ENCODE peak calls at places on chromosome 14, in four cellular contexts. One of them, this sample, is unnamed. For H3K9me3, the result is how much of the 10 kb centered on the place peaks cover.

GRCh38 chr14:74949859-74950572 is 5.4 kb downstream of the PGF start:
- DNase-seq in psoas muscle: peak
- DNase-seq in OCI-LY7: no peak
- DNase-seq in HCT116: no peak
- DNase-seq in this sample: no peak

GRCh38 chr14:21768116-21768874 is 94.7 kb upstream of the OR4E1 start:
- DNase-seq in psoas muscle: no peak
- DNase-seq in OCI-LY7: peak
- DNase-seq in HCT116: peak
- DNase-seq in this sample: no peak

GRCh38 chr14:70013269-70013873 is 134.2 kb downstream of the SMOC1 start:
- DNase-seq in psoas muscle: no peak
- DNase-seq in OCI-LY7: peak
- DNase-seq in HCT116: peak
- DNase-seq in this sample: no peak

GRCh38 chr14:62158779-62159178 is 396.6 kb downstream of the SNAPC1 start:
- DNase-seq in psoas muscle: no peak
- DNase-seq in OCI-LY7: no peak
- DNase-seq in HCT116: no peak
- DNase-seq in this sample: no peak

GRCh38 chr14:44963775-44964380 is 1.9 kb downstream of the TOGARAM1 start:
- DNase-seq in psoas muscle: no peak
- DNase-seq in OCI-LY7: peak
- DNase-seq in HCT116: no peak
- DNase-seq in this sample: no peak

GRCh38 chr14:33786091-33786825 is 164.6 kb downstream of the EGLN3 start:
- DNase-seq in psoas muscle: no peak
- DNase-seq in OCI-LY7: no peak
- DNase-seq in HCT116: no peak
- DNase-seq in this sample: no peak

GRCh38 chr14:102827716-102828115 is 50.5 kb downstream of the TRAF3 start:
- DNase-seq in psoas muscle: no peak
- DNase-seq in OCI-LY7: no peak
- DNase-seq in HCT116: no peak
- DNase-seq in this sample: no peak

GRCh38 chr14:23033801-23034497 is 751 bp downstream of the PSMB5 start:
- DNase-seq in psoas muscle: no peak
- DNase-seq in OCI-LY7: no peak
- DNase-seq in HCT116: no peak
- DNase-seq in this sample: no peak

GRCh38 chr14:59261334-59261733 is 72.9 kb downstream of the DAAM1 start:
- DNase-seq in psoas muscle: no peak
- DNase-seq in OCI-LY7: no peak
- DNase-seq in HCT116: no peak
- DNase-seq in this sample: no peak

GRCh38 chr14:77531071-77531470 is 32.5 kb upstream of the ISM2 start:
- DNase-seq in psoas muscle: no peak
- DNase-seq in OCI-LY7: no peak
- DNase-seq in HCT116: no peak
- DNase-seq in this sample: no peak

GRCh38 chr14:35949933-35950332 is 123.8 kb downstream of the BRMS1L start:
- DNase-seq in psoas muscle: no peak
- DNase-seq in OCI-LY7: no peak
- DNase-seq in HCT116: no peak
- DNase-seq in this sample: no peak

GRCh38 chr14:105818712-105819005 is 292.3 kb downstream of the TMEM121 start:
- DNase-seq in psoas muscle: no peak
- DNase-seq in OCI-LY7: peak
- DNase-seq in HCT116: no peak
- DNase-seq in this sample: no peak

DNA sequence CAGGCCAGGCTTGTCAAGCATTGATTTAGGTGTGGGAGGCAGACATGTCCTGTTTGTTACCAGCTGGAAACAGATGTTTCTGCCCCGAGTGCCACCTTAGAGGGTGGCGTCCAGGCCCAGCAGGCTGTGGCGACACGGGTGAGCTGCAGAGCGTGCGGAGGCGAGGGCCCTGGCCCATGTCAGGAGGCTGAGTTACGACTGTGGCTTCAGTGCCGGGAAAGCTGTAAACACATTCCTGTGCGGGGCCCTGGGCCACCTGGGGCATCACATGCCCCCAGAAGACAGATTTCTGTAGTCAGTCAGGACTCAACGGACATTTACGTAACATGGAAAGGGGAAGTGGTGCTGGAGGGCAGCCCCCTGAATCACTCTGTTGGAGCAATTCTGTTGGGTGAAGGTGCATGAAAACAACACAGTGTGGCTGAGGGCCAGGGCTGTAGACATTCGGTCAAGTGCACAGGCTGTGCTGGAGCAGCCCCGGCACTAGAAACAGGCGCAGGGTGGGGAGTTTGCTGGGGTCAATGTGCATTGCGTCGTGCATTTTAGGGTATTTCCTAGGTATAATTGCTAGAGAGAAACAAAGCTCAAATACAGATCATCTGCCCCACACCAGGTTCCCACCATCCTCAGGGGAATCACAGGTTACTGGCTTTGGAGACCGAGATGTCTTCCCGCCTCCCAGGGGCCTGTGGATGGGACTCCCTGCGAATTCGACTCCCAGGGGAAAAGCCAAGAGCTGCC is 291.8 kb downstream of the TMEM121 start:
- DNase-seq in psoas muscle: no peak
- DNase-seq in OCI-LY7: peak
- DNase-seq in HCT116: no peak
- DNase-seq in this sample: no peak
- H3K9me3 ChIP-seq in psoas muscle: under half
- H3K9me3 ChIP-seq in OCI-LY7: under half
- H3K9me3 ChIP-seq in HCT116: under half
- H3K9me3 ChIP-seq in this sample: under half

DNA sequence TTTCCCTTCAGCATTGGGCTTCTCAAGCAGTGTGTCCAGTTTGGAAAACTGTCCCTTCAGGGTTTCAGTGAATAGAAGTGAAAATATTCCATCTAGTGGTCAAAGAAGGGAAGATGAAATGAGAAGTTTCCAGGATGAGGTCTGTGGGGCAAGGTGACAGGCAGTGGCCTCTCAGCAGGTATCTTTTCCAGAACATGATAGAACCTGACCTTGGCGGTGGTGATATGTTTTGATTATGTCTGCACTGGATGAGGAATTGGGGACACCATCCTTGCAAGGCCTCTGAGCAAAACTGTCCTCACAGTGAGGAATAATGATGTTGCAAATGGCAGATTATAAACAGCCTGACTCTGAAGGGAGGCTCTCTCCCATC is 4.7 kb downstream of the GPX2 start:
- DNase-seq in psoas muscle: no peak
- DNase-seq in OCI-LY7: no peak
- DNase-seq in HCT116: no peak
- DNase-seq in this sample: no peak
- H3K27ac ChIP-seq in psoas muscle: peak
- H3K27ac ChIP-seq in OCI-LY7: no peak
- H3K27ac ChIP-seq in HCT116: no peak
- H3K27ac ChIP-seq in this sample: no peak

DNA sequence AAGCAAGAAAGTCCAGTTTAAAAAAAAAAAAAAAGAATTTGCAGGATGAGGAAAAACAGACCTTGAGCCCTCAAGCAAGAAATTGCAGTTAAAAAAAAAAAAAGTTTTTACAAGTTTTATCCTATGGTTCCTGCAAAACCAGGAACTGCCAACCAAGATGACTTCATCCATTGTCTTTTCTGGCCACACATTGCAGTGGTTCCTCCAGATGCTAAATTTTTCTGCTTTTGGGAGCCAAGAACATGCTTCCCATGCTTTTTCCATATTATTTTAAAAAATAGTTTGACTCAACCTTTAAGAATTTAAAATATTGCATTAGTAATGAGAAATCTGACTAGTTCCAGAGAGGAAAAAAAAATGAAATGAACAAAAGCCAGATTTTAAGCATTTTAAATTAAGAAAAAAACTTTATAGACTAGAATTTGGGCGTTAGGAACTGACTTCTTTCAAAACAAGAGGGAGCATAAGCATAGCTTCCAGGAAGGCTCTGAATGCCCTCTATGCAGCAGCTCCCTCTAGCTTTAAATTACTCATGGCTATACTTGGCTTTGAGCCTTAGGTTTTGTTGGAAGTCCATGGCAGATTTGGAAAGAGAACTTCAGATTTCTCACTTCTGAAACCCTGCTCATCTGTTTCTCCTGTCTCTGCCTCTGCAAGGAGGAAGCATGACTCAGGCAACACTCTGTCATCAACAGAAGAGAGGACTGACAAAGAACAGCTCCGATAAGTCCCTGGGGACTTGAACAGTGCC is 124.5 kb downstream of the GPR65 start:
- DNase-seq in psoas muscle: no peak
- DNase-seq in OCI-LY7: no peak
- DNase-seq in HCT116: no peak
- DNase-seq in this sample: peak
- TF ChIP-seq CTCF in psoas muscle: no peak
- TF ChIP-seq CTCF in OCI-LY7: no peak
- TF ChIP-seq CTCF in HCT116: no peak
- TF ChIP-seq CTCF in this sample: no peak

GRCh38 chr14:26392498-26392897 is 205.3 kb downstream of the NOVA1 start:
- DNase-seq in psoas muscle: no peak
- DNase-seq in OCI-LY7: no peak
- DNase-seq in HCT116: no peak
- DNase-seq in this sample: no peak
- H3K9me3 ChIP-seq in psoas muscle: under half
- H3K9me3 ChIP-seq in OCI-LY7: under half
- H3K9me3 ChIP-seq in HCT116: under half
- H3K9me3 ChIP-seq in this sample: under half

GRCh38 chr14:60963761-60964160 is 17.1 kb downstream of the TRMT5 start:
- DNase-seq in psoas muscle: no peak
- DNase-seq in OCI-LY7: no peak
- DNase-seq in HCT116: no peak
- DNase-seq in this sample: no peak
- H3K27ac ChIP-seq in psoas muscle: peak
- H3K27ac ChIP-seq in OCI-LY7: no peak
- H3K27ac ChIP-seq in HCT116: no peak
- H3K27ac ChIP-seq in this sample: no peak

DNA sequence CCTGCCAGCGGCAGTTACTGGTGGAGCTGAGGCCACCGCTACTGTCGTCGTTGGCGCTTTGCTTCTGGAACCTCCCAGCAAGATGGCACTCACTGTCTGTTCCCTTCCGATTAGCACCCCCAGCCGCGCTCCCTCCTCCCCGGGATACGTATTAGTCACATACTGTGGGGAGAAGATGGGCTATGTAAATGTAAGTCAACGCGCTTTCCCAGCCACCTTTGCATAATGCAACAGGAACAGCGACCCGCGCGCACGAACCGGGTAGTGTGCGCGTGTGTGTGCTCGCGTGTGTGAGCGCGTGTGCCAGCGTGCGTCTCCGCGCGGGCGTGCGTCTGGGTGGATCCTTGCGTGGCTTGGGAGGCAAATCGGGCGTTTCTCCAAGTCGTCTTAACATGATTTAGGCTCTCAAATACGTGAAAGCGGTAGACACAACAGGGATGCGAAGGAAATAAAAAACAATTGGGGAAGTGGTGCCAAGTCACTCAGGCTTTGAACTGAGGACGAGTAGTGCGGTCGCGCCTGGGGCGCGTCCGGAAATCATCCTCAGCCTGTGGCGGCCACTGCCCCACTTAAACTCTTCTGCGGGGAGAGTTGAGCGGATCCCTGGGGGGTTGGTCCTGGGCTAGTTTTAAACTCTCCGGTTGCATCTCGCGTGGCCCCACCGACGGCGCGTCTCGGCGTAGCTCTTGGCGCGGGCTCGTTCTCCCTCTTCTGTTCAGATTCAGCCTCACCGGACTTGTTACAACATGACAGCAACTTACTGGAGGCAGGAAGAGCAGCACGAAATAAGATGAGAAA is 1.8 kb downstream of the FLRT2 start:
- DNase-seq in psoas muscle: peak
- DNase-seq in OCI-LY7: no peak
- DNase-seq in HCT116: no peak
- DNase-seq in this sample: peak
- TF ChIP-seq CTCF in psoas muscle: peak
- TF ChIP-seq CTCF in OCI-LY7: no peak
- TF ChIP-seq CTCF in HCT116: no peak
- TF ChIP-seq CTCF in this sample: peak

DNA sequence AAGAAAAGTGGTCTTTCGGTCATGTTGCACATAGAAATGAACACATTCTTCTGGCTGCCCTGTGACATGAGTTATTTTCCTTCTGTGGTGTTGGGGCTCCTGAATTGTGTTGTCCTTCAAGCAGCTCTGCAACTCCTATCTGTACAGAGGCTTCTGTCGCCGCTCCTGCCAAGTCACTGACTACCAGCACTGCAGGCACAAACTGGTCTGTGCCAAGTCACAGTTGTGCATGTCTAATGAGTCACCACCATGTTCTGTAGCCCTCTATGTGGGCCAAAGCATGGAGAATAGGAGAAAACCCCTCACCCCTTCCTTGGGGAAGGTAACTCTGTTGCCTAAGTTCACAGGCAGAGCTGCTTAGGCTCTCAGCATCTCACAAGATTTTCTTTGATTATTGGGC is 283.3 kb downstream of the RPL10L start:
- DNase-seq in psoas muscle: no peak
- DNase-seq in OCI-LY7: no peak
- DNase-seq in HCT116: no peak
- DNase-seq in this sample: no peak
- H3K9me3 ChIP-seq in psoas muscle: under half
- H3K9me3 ChIP-seq in OCI-LY7: under half
- H3K9me3 ChIP-seq in HCT116: under half
- H3K9me3 ChIP-seq in this sample: under half